ENCODE peak calls at places on chromosomes 2 and 18, in five cellular contexts. J, A, C, D and L are unnamed samples.

GRCh38 chr2:207719008-207719407 is 7.6 kb downstream of the CCNYL1 start:
- DNase-seq in J (no peak), A (no peak), C (no peak), D (no peak), L (no peak)

GRCh38 chr18:70659026-70659726 is 370.3 kb downstream of the SOCS6 start:
- DNase-seq in J (peak; percentile 60), A (peak; percentile 25), C (no peak), D (peak; percentile 53), L (no peak)

GRCh38 chr2:166404831-166405568 is 29.3 kb upstream of the SCN9A start:
- DNase-seq in J (no peak), A (no peak), C (no peak), D (no peak), L (no peak)

GRCh38 chr2:54059504-54059903 is 55.9 kb upstream of the ACYP2 start:
- DNase-seq in J (no peak), A (no peak), C (no peak), D (no peak), L (no peak)

GRCh38 chr2:18518116-18519111 is 42.0 kb downstream of the RDH14 start:
- DNase-seq in J (no peak), A (no peak), C (no peak), D (no peak), L (peak; percentile 10)

GRCh38 chr2:107108556-107108955 is 222.6 kb upstream of the ST6GAL2 start:
- DNase-seq in J (no peak), A (no peak), C (no peak), D (no peak), L (no peak)

GRCh38 chr2:69714024-69714423 is 27.9 kb upstream of the ANXA4 start:
- DNase-seq in J (no peak), A (no peak), C (no peak), D (no peak), L (no peak)

GRCh38 chr2:145906356-145906755 is 1386.4 kb upstream of the ZEB2 start:
- DNase-seq in J (no peak), A (no peak), C (no peak), D (no peak), L (peak; percentile 1)

GRCh38 chr18:62458346-62458745 is 64.5 kb upstream of the ZCCHC2 start:
- DNase-seq in J (no peak), A (no peak), C (no peak), D (no peak), L (no peak)

GRCh38 chr2:5946210-5947118 is 254.3 kb downstream of the SOX11 start:
- DNase-seq in J (no peak), A (no peak), C (no peak), D (no peak), L (no peak)

GRCh38 chr2:176637497-176638166 is 368.4 kb downstream of the MTX2 start:
- DNase-seq in J (no peak), A (peak; percentile 62), C (peak; percentile 82), D (no peak), L (no peak)

GRCh38 chr2:146873646-146874259 is 971.1 kb upstream of the ACVR2A start:
- DNase-seq in J (no peak), A (no peak), C (no peak), D (no peak), L (no peak)

GRCh38 chr2:64277101-64277849 is 133.1 kb upstream of the PELI1 start:
- DNase-seq in J (no peak), A (no peak), C (peak; percentile 48), D (no peak), L (no peak)

GRCh38 chr2:8754056-8754790 is 72.4 kb downstream of the ID2 start:
- DNase-seq in J (no peak), A (no peak), C (peak; percentile 4), D (no peak), L (no peak)

GRCh38 chr2:5690718-5691658 is 1.2 kb upstream of the SOX11 start:
- DNase-seq in J (no peak), A (no peak), C (no peak), D (no peak), L (no peak)

GRCh38 chr18:43013489-43013888 is 102.0 kb downstream of the RIT2 start:
- DNase-seq in J (no peak), A (no peak), C (no peak), D (no peak), L (no peak)

GRCh38 chr18:40708726-40709125 is 1246.3 kb upstream of the PIK3C3 start:
- DNase-seq in J (no peak), A (no peak), C (no peak), D (no peak), L (no peak)

GRCh38 chr2:46350030-46350699 is 53.0 kb downstream of the EPAS1 start:
- DNase-seq in J (no peak), A (no peak), C (peak; percentile 95), D (no peak), L (peak; percentile 93)

GRCh38 chr2:111643761-111644160 is 240.2 kb downstream of the ANAPC1 start:
- DNase-seq in J (no peak), A (no peak), C (no peak), D (no peak), L (no peak)

GRCh38 chr18:48454146-48454796 is 45.1 kb upstream of the ZBTB7C start:
- DNase-seq in J (no peak), A (no peak), C (no peak), D (no peak), L (no peak)

GRCh38 chr2:140454717-140455116 is 1674.5 kb upstream of the NXPH2 start:
- DNase-seq in J (no peak), A (no peak), C (no peak), D (no peak), L (no peak)

GRCh38 chr2:238754259-238754658 is 93.6 kb upstream of the TWIST2 start:
- DNase-seq in J (no peak), A (no peak), C (no peak), D (no peak), L (no peak)

GRCh38 chr2:235728401-235729181 is 234.7 kb downstream of the AGAP1 start:
- DNase-seq in J (no peak), A (peak; percentile 67), C (no peak), D (no peak), L (no peak)

GRCh38 chr2:173990970-173991819 is 26.0 kb upstream of the SP3 start:
- DNase-seq in J (no peak), A (peak; percentile 82), C (peak; percentile 38), D (no peak), L (peak; percentile 29)

GRCh38 chr18:3541549-3542386 is 91.8 kb downstream of the TGIF1 start:
- DNase-seq in J (no peak), A (no peak), C (no peak), D (no peak), L (no peak)